ENCODE peak calls at places on chromosomes 4 and X, in four cellular contexts. P is brain microvascular endothelial cell, L is MM.1S, O is HL-60. W is an unnamed sample.

GRCh38 chr4:127997534-127998388 is 32.6 kb downstream of the ABHD18 start:
- DNase-seq in P (no peak), L (peak), O (peak), W (peak)

GRCh38 chr4:141099326-141099725 is 33.9 kb downstream of the RNF150 start:
- DNase-seq in P (peak), L (no peak), O (no peak), W (no peak)

GRCh38 chr4:98046665-98047064 is 96.6 kb downstream of the STPG2 start:
- DNase-seq in P (no peak), L (no peak), O (no peak), W (no peak)

GRCh38 chr4:101643201-101643600 is 147.3 kb upstream of the BANK1 start:
- DNase-seq in P (no peak), L (no peak), O (no peak), W (no peak)

GRCh38 chr4:16757080-16757521 is 141.3 kb downstream of the LDB2 start:
- DNase-seq in P (no peak), L (no peak), O (no peak), W (no peak)

GRCh38 chrX:1442724-1443367 is 9.9 kb downstream of the ASMTL start:
- DNase-seq in P (no peak), L (no peak), O (no peak), W (no peak)

GRCh38 chrX:118751950-118752783 is 24.8 kb downstream of the IL13RA1 start:
- DNase-seq in P (peak), L (peak), O (peak), W (peak)

GRCh38 chr4:2402941-2403340 is 15.5 kb downstream of the ZFYVE28 start:
- DNase-seq in P (no peak), L (no peak), O (no peak), W (no peak)

GRCh38 chrX:80879143-80879542 is 69.5 kb upstream of the BRWD3 start:
- DNase-seq in P (no peak), L (peak), O (peak), W (no peak)

GRCh38 chr4:177448850-177449249 is 6.6 kb upstream of the AGA start:
- DNase-seq in P (no peak), L (no peak), O (no peak), W (no peak)

GRCh38 chr4:41746025-41746439 is 2.5 kb downstream of the PHOX2B start:
- DNase-seq in P (no peak), L (no peak), O (no peak), W (peak)

GRCh38 chrX:97987979-97988378 is 1104.3 kb downstream of the RPA4 start:
- DNase-seq in P (no peak), L (no peak), O (no peak), W (no peak)

GRCh38 chrX:118780509-118780908 is 43.1 kb upstream of the ZCCHC12 start:
- DNase-seq in P (no peak), L (no peak), O (no peak), W (no peak)

GRCh38 chr4:67122029-67122428 is 423.3 kb downstream of the CENPC start:
- DNase-seq in P (no peak), L (peak), O (no peak), W (no peak)

GRCh38 chr4:151566053-151566452 is 157.1 kb downstream of the FHIP1A start:
- DNase-seq in P (no peak), L (no peak), O (no peak), W (no peak)

GRCh38 chrX:107565916-107566602 is 62.3 kb upstream of the PRPS1 start:
- DNase-seq in P (peak), L (no peak), O (no peak), W (no peak)

GRCh38 chrX:1464282-1465131 is 11.8 kb upstream of the ASMTL start:
- DNase-seq in P (no peak), L (no peak), O (peak), W (no peak)

GRCh38 chrX:144334577-144334976 is 450.7 kb downstream of the UBE2NL start:
- DNase-seq in P (no peak), L (no peak), O (no peak), W (no peak)

GRCh38 chrX:23959781-23960180 is 52.0 kb downstream of the CXorf58 start:
- DNase-seq in P (no peak), L (no peak), O (peak), W (no peak)

GRCh38 chr4:145427991-145428390 is 53.7 kb upstream of the SMAD1 start:
- DNase-seq in P (no peak), L (no peak), O (no peak), W (no peak)

GRCh38 chrX:69090022-69090421 is 75.2 kb downstream of the PJA1 start:
- DNase-seq in P (no peak), L (no peak), O (no peak), W (no peak)

GRCh38 chr4:128322311-128322710 is 34.7 kb upstream of the PGRMC2 start:
- DNase-seq in P (peak), L (no peak), O (no peak), W (no peak)

GRCh38 chr4:89425023-89425422 is 117.4 kb upstream of the GPRIN3 start:
- DNase-seq in P (no peak), L (no peak), O (no peak), W (no peak)

DNA sequence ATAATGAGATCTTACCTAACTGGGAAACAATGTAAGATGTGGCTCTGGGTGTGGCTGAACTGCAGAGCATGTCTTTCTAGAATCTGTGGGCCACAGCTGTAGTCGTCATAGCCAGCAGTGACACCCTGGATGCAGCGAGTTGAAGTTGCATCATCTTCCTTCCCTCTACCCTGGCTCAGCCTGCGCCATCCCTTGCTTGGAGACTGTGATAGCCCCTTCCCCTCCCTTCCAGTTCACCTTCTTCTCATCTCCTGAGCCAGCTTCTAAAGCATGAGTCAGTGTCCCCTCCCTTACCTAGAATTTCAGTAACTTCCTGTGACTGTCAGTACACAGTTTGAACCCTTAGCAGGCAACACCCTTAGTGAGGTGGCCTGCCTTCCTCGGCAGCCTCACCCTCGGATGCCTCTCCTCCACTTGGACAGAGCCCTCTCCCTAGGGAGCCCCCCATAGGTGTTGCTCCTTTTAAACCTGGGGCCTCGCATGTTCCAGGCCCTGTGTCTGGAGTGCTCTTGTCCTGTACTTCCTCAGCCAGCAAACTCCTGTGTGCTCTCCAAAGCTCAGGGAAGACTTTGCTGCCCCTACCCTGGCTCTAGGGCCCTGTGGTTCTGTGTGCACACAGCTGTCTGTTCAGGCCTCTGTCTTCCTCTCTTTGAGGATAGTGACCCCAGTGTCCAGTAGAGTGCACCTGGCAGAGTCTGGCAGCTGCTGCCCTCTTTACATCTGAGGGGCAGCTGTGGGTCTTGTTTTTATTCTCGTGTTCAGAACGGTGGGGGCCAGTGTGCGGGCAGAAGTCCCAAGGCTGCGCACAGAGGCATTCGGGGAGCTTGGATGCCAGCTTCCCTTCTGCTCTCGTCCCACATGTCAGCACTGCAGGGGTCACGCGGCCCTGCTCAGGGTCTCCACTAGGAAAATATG is 43.7 kb upstream of the TADA2B start:
- DNase-seq in P (no peak), L (no peak), O (peak), W (no peak)
- TF ChIP-seq CTCF in P (no peak), L (no peak), O (no peak), W (no peak)

GRCh38 chrX:74238771-74239170 is 65.2 kb upstream of the ZCCHC13 start:
- DNase-seq in P (no peak), L (no peak), O (no peak), W (no peak)
- TF ChIP-seq CTCF in P (no peak), L (no peak), O (no peak), W (no peak)

DNA sequence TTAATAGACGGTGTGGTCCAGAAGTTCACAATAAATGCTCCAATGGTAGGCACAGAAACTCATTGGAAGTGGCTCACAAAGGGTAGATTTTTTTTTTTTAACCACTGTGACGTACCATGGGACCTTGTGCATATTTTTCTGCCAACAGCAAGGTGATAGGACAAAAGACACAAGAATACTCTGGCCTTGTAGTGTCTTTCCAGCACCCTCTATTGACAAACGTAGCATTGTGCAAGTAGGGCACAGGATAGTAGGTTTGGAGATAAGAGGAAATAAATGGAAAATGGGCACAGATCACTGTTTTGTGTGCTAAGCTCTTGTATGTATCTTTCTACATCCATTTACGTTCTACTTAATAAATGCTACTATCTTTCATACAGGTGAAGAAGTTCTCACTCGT is 2054.9 kb downstream of the PCDH7 start:
- DNase-seq in P (peak), L (no peak), O (peak), W (peak)
- TF ChIP-seq CTCF in P (peak), L (peak), O (no peak), W (peak)

DNA sequence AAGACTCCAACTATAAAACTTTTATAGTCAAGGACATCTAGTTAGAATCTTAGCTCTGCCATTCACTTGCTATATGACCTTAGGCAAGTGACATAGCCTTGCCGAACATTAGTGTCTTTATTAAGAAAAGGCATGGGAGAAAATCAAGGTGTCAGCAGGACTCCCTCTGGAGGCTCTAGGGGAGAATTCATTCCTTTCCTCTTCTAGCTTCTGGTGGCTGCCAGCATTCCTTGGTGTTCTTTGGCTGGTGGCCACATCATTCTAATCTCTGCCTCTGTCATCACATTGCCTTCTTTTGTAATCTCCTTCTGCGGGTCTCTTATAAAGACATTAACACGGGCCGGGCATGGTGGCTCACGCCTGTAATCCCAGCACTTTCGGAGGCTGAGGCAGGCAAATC is 99.8 kb downstream of the PPP1R2C start:
- DNase-seq in P (peak), L (no peak), O (no peak), W (no peak)
- TF ChIP-seq CTCF in P (no peak), L (no peak), O (no peak), W (no peak)

GRCh38 chr4:103787057-103787456 is 67.3 kb upstream of the TACR3 start:
- DNase-seq in P (no peak), L (no peak), O (no peak), W (no peak)

GRCh38 chr4:103786593-103786992 is 66.8 kb upstream of the TACR3 start:
- DNase-seq in P (no peak), L (no peak), O (no peak), W (no peak)

DNA sequence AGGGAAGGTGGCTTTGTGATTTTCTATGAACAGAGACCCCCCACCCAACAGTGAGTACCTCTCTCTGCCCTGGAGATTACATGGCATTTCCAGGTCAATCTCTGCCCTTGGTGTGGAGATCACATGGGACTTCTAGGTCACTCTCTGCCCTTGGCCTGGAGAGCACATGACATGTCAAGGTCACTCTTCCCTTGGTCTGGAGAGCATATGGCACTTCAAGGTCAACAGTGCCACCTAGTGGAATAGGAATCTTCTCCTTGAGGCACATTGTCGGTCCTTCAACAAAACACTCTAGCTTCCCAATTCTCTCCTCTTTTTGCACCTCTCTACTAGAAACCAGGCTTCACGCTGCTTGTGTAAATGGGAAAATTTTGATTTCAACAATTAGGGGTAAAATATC is 66.2 kb upstream of the TACR3 start:
- DNase-seq in P (peak), L (peak), O (peak), W (peak)
- TF ChIP-seq CTCF in P (peak), L (peak), O (peak), W (peak)

GRCh38 chrX:53398216-53398615 is 24.2 kb downstream of the SMC1A start:
- DNase-seq in P (no peak), L (no peak), O (no peak), W (no peak)

DNA sequence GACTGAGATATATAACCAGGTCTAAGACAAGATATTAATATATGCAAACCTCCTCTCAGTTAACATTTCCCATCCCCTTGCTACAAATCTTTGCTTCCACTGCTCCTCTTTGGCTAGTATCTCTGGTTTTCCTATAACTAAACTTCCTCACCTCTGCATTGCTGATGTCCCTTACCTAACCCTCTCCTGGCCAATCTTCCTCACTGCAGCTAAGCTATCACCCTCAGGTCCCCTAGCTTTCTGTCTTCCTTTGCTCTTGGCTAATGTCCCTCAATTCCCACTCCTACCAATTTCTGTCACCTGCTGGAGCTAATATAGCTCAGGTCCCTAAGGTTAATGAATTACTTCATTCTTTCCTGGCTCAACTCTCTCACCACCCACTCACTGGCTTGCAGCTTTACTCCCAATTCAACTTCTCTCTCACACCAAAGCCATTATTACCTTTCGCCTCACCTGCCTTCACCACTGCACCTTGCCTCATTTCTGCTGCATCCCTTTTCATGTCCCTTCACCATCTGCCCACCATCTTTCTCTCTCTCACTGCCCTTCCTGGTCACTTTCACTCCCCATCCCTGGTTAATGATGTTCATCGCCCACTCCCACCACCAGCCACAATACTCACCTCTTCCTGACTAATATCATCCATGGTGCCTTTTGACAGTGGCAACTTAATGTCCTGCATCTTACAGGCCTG is 26.7 kb downstream of the SMC1A start:
- DNase-seq in P (no peak), L (no peak), O (no peak), W (no peak)
- TF ChIP-seq CTCF in P (peak), L (no peak), O (no peak), W (no peak)

GRCh38 chr4:931960-932712 is at the start of the genes GAK and TMEM175:
- DNase-seq in P (peak), L (peak), O (peak), W (peak)

GRCh38 chr4:930827-931193 is 1.3 kb downstream of the GAK start:
- DNase-seq in P (no peak), L (no peak), O (no peak), W (no peak)

GRCh38 chr4:929970-930625 is 2.0 kb downstream of the GAK start:
- DNase-seq in P (no peak), L (no peak), O (peak), W (no peak)

GRCh38 chr4:931194-931959 is 739 bp downstream of the GAK start:
- DNase-seq in P (peak), L (no peak), O (peak), W (no peak)

GRCh38 chr4:932713-933070 is 432 bp downstream of the TMEM175 start:
- DNase-seq in P (no peak), L (no peak), O (no peak), W (no peak)
- TF ChIP-seq CTCF in P (peak), L (no peak), O (no peak), W (peak)

DNA sequence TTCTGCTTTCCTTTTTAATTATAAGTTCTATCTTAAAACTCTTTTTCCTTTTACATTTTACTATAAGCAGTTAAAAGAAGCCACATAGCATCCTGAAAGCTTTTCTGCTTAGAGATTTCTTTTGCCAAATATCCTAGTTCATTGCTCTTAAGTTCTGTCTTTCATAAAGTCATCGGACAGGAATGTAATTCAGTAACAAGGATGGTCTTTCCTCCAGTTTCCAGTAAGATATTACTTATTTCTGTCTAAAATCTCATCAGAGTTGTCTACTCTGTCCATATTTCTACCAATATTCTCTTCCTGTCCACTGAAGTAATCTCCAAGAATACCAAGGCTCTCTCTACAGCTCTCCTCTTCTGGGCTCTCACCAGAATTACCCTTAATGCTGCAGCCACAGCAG is 37.5 kb upstream of the ADH1C start:
- DNase-seq in P (no peak), L (no peak), O (no peak), W (no peak)
- TF ChIP-seq CTCF in P (no peak), L (no peak), O (no peak), W (no peak)

W was measured in GM13977.